ENCODE peak calls at places on chromosomes 4 and X, in seven cellular contexts. Q is spleen; V is CD4-positive, alpha-beta T cell; D is OCI-LY7; H is GM12865; Z is A549; M is nephron progenitor cell. G is an unnamed sample.

GRCh38 chr4:123649644-123650356 is 253.2 kb downstream of the SPRY1 start:
- DNase-seq in V (no peak), Z (peak), M (no peak), H (no peak), Q (no peak), D (no peak), G (no peak)

GRCh38 chr4:25867781-25868180 is 5.0 kb upstream of the SEL1L3 start:
- DNase-seq in H (no peak), Q (no peak), M (no peak), D (no peak), V (no peak), Z (no peak), G (no peak)

GRCh38 chr4:177064724-177065394 is 244.8 kb upstream of the NEIL3 start:
- DNase-seq in Z (peak), D (no peak), Q (no peak), V (no peak), H (no peak), M (no peak), G (no peak)

GRCh38 chr4:111174331-111174730 is 551.5 kb upstream of the PITX2 start:
- DNase-seq in M (no peak), Z (no peak), D (no peak), H (no peak), V (no peak), Q (no peak), G (no peak)

GRCh38 chr4:20326977-20327376 is 75.3 kb downstream of the SLIT2 start:
- DNase-seq in Z (no peak), Q (no peak), H (no peak), D (no peak), V (no peak), M (no peak), G (no peak)

GRCh38 chrX:10197597-10198210 is 40.9 kb downstream of the CLCN4 start:
- DNase-seq in V (no peak), H (no peak), Q (no peak), D (no peak), Z (no peak), M (no peak), G (no peak)

GRCh38 chrX:132908891-132909290 is 49.5 kb downstream of the HS6ST2 start:
- DNase-seq in M (no peak), Z (no peak), V (no peak), D (no peak), Q (no peak), H (no peak), G (no peak)

GRCh38 chrX:85244411-85245210 is 820 bp downstream of the ZNF711 start:
- DNase-seq in H (no peak), Z (peak), M (peak), D (peak), Q (peak), V (no peak), G (peak)

GRCh38 chrX:41720125-41720780 is 3.7 kb upstream of the GPR82 start:
- DNase-seq in Q (peak), H (peak), D (peak), V (peak), M (no peak), Z (no peak), G (peak)

GRCh38 chr4:26746742-26747351 is 113.8 kb upstream of the STIM2 start:
- DNase-seq in Z (no peak), H (peak), Q (no peak), V (no peak), D (no peak), M (no peak), G (peak)

GRCh38 chr4:71009796-71010588 is 16.5 kb downstream of the DCK start:
- DNase-seq in D (peak), M (no peak), Z (peak), H (peak), V (no peak), Q (no peak), G (peak)

GRCh38 chr4:184039963-184040383 is 134.9 kb downstream of the STOX2 start:
- DNase-seq in H (no peak), M (peak), Q (no peak), V (no peak), D (no peak), Z (no peak), G (peak)

GRCh38 chr4:1783011-1783410 is 10.1 kb upstream of the FGFR3 start:
- DNase-seq in D (no peak), H (no peak), Q (no peak), Z (no peak), V (no peak), M (no peak), G (no peak)

GRCh38 chrX:15310117-15310516 is 5.3 kb downstream of the ASB11 start:
- DNase-seq in Q (no peak), H (no peak), D (no peak), M (no peak), V (no peak), Z (peak), G (no peak)

GRCh38 chr4:188329526-188329925 is 190.3 kb downstream of the TRIML1 start:
- DNase-seq in D (no peak), M (no peak), Z (no peak), Q (no peak), V (no peak), H (no peak), G (no peak)

GRCh38 chr4:164824581-164824980 is 52.4 kb upstream of the APELA start:
- DNase-seq in M (no peak), Q (no peak), Z (no peak), D (no peak), V (no peak), H (no peak), G (no peak)

GRCh38 chr4:112069110-112069509 is 76.1 kb upstream of the FAM241A start:
- DNase-seq in M (no peak), V (no peak), H (no peak), Q (no peak), D (no peak), Z (no peak), G (no peak)

GRCh38 chrX:107676559-107677378 is 48.5 kb downstream of the PRPS1 start:
- DNase-seq in V (peak), Q (peak), Z (peak), M (peak), D (peak), H (no peak), G (no peak)

GRCh38 chr4:7158991-7159390 is 33.3 kb upstream of the SORCS2 start:
- DNase-seq in Z (no peak), Q (peak), D (no peak), V (no peak), H (no peak), M (no peak), G (no peak)

GRCh38 chr4:80321341-80321740 is 14.2 kb upstream of the CFAP299 start:
- DNase-seq in V (no peak), M (no peak), H (no peak), Z (no peak), D (no peak), Q (peak), G (no peak)

GRCh38 chr4:163137581-163137980 is 29.1 kb downstream of the NAF1 start:
- DNase-seq in D (no peak), Q (no peak), V (no peak), M (no peak), Z (no peak), H (no peak), G (no peak)

GRCh38 chr4:78137538-78137937 is 80.4 kb downstream of the FRAS1 start:
- DNase-seq in Z (no peak), Q (no peak), D (no peak), H (no peak), V (no peak), M (no peak), G (no peak)

GRCh38 chrX:133965321-133965720 is 20.1 kb downstream of the GPC3 start:
- DNase-seq in Q (no peak), M (no peak), D (no peak), V (no peak), H (no peak), Z (no peak), G (no peak)

GRCh38 chr4:37615059-37615719 is 71.0 kb downstream of the RELL1 start:
- DNase-seq in H (no peak), D (no peak), Q (no peak), V (no peak), M (no peak), Z (no peak), G (no peak)

GRCh38 chr4:7867191-7867590 is 72.5 kb downstream of the AFAP1 start:
- DNase-seq in D (no peak), M (no peak), Q (no peak), H (no peak), Z (no peak), V (no peak), G (no peak)

GRCh38 chr4:108574402-108574801 is 46.0 kb upstream of the RPL34 start:
- DNase-seq in Q (no peak), D (no peak), Z (no peak), H (no peak), M (no peak), V (no peak), G (no peak)

GRCh38 chr4:75634951-75635350 is 4.6 kb upstream of the CDKL2 start:
- DNase-seq in Q (no peak), D (no peak), Z (no peak), H (no peak), M (no peak), V (no peak), G (no peak)

GRCh38 chrX:1393871-1394615 is 2.1 kb upstream of the SLC25A6 start:
- DNase-seq in D (no peak), V (no peak), Z (no peak), H (no peak), M (no peak), Q (peak), G (no peak)

GRCh38 chr4:1060646-1061371 is 49.4 kb downstream of the FGFRL1 start:
- DNase-seq in Q (no peak), V (no peak), D (no peak), H (no peak), Z (no peak), M (no peak), G (no peak)

GRCh38 chrX:40550069-40550468 is 30.7 kb upstream of the ATP6AP2 start:
- DNase-seq in M (no peak), D (no peak), Z (no peak), H (no peak), V (no peak), Q (no peak), G (no peak)

GRCh38 chr4:47842985-47843384 is 5.1 kb upstream of the CORIN start:
- DNase-seq in V (no peak), Z (no peak), Q (no peak), M (no peak), D (no peak), H (no peak), G (no peak)

GRCh38 chr4:182975806-182976205 is 58.6 kb upstream of the DCTD start:
- DNase-seq in V (no peak), M (no peak), D (no peak), Z (peak), Q (no peak), H (peak), G (no peak)

GRCh38 chr4:81221303-81222081 is 6.5 kb upstream of the PRKG2 start:
- DNase-seq in Z (no peak), Q (no peak), V (no peak), D (no peak), M (no peak), H (no peak), G (no peak)

GRCh38 chr4:6900181-6900812 is 9.3 kb upstream of the TBC1D14 start:
- DNase-seq in D (no peak), M (no peak), V (no peak), H (no peak), Z (no peak), Q (peak), G (no peak)

GRCh38 chrX:67734111-67734753 is 190.4 kb downstream of the AR start:
- DNase-seq in Z (no peak), Q (no peak), V (no peak), D (peak), M (no peak), H (peak), G (no peak)

GRCh38 chrX:19807414-19807813 is 80.0 kb downstream of the SH3KBP1 start:
- DNase-seq in H (peak), M (no peak), Q (no peak), D (no peak), V (no peak), Z (no peak), G (no peak)
- TF ChIP-seq CTCF in H (no peak), M (no peak), Q (no peak), D (no peak), V (no peak), Z (no peak), G (no peak)

DNA sequence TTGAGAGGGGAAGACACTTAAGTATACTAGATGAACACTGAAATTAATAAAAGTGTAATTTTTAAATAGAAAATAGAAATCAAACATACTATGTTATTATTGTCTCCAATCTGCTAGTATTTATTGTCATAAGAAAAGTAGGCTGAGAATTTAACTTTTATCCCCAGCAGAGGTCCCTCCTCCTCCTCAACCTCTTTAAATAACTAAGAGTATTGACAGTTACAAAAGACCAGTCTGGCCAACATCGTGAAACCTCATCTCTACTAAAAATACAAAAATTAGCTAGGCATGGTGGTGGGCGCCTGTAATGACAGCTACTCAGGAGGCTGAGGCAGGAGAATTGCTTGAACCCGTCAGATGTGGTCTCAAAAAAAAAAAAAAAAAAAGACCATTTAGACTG is 4.1 kb downstream of the SLC30A9 start:
- DNase-seq in D (no peak), Q (no peak), Z (no peak), H (no peak), M (no peak), V (no peak), G (no peak)
- TF ChIP-seq CTCF in D (peak), Q (no peak), Z (no peak), H (no peak), M (no peak), V (no peak), G (no peak)

DNA sequence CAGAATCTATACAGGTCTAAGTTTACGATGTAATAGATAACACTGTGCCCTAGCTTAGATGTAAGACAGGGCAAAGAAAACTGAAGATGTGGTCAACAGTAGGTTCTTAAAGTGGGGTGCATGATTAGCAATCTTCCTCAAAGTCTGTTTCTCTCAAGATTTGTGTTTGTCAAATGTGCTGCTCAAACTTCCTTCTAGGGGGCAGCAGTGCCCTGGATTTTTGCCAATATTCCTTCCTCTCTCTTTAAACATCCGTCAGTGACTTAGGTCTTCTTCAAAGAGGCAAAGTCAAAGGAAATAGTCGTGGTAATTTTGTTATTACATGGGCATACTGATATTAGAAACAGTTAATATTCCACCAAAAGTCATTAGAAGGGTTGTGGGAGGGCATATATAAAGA is 4.2 kb upstream of the PDHA2 start:
- DNase-seq in D (peak), M (peak), H (peak), Z (peak), Q (no peak), V (no peak), G (no peak)
- TF ChIP-seq CTCF in D (peak), M (peak), H (peak), Z (no peak), Q (no peak), V (no peak), G (no peak)

GRCh38 chr4:147862043-147862692 is 130.3 kb downstream of the ARHGAP10 start:
- DNase-seq in M (no peak), H (no peak), D (no peak), Z (no peak), V (no peak), Q (no peak), G (no peak)

GRCh38 chr4:147863808-147864472 is 132.1 kb downstream of the ARHGAP10 start:
- DNase-seq in V (no peak), D (no peak), H (no peak), Q (no peak), M (no peak), Z (no peak), G (no peak)

GRCh38 chr4:147864591-147864990 is 132.7 kb downstream of the ARHGAP10 start:
- DNase-seq in V (no peak), Z (no peak), H (no peak), M (no peak), Q (no peak), D (no peak), G (no peak)

GRCh38 chr4:147860960-147861359 is 129.1 kb downstream of the ARHGAP10 start:
- DNase-seq in V (no peak), D (no peak), M (no peak), H (no peak), Q (no peak), Z (no peak), G (no peak)

GRCh38 chr4:147863111-147863747 is 131.3 kb downstream of the ARHGAP10 start:
- DNase-seq in H (peak), Q (no peak), M (no peak), V (no peak), Z (no peak), D (no peak), G (no peak)
- TF ChIP-seq CTCF in H (peak), Q (no peak), M (no peak), V (no peak), Z (no peak), D (no peak), G (no peak)

DNA sequence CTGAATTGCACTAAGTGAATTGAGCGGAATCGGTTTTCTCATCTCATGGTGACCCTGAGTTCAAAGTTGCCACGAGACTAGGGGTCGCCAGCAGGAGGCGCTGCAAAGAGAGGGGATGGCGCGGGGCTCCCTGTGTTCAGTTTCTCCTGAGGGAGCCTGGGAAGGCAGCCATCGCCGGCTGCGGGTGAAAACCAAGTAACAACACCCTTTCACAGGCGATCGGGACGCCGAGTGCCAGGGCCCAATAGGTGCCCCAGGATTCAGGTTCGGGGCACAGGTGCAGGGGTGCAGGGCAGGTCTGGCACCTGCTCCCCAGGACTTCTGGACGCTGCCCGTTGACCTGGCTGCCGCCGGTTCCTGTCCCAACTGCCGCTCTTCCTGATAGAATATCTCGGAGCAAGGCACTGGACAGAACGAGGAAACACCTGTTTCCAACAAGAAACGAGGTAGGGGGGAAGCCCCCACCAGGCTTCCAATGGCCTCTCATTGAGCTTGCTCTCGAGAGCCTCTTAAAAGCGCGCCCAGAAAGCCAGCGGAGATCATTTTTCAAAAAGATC is 1.1 kb upstream of the FGF16 start:
- DNase-seq in Z (no peak), M (peak), H (no peak), D (no peak), V (no peak), Q (no peak), G (peak)
- TF ChIP-seq CTCF in Z (no peak), M (peak), H (peak), D (peak), V (no peak), Q (peak), G (no peak)

GRCh38 chrX:138481649-138482048 is 229.9 kb downstream of the FGF13 start:
- DNase-seq in Z (no peak), Q (no peak), V (no peak), H (no peak), M (no peak), D (no peak), G (no peak)

GRCh38 chrX:138484451-138484850 is 227.1 kb downstream of the FGF13 start:
- DNase-seq in V (no peak), D (no peak), Z (no peak), H (no peak), M (no peak), Q (no peak), G (no peak)

GRCh38 chrX:138487866-138488265 is 223.7 kb downstream of the FGF13 start:
- DNase-seq in V (no peak), D (no peak), H (no peak), Z (no peak), Q (no peak), M (no peak), G (no peak)

GRCh38 chrX:138485767-138486166 is 225.8 kb downstream of the FGF13 start:
- DNase-seq in Q (no peak), V (no peak), Z (no peak), D (no peak), M (no peak), H (no peak), G (no peak)

DNA sequence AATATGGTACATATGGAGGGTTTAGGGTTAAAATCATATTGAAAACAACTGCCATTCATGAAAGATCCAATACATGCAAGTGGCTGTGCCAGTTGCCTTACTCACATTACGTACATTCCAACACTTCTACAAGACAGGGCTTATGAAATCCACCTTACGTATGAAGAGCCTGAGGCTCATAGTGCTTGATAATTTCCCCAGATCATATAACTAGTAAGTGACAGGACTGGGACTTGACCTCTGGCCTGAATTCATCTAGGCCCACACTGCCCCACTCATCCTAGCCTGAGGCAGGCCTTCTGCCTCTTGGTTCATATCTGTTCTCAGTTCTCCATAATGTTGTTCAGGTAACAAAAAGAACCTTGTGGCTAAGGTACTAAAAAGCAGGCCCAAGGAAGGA is 226.3 kb downstream of the FGF13 start:
- DNase-seq in Z (no peak), V (no peak), M (no peak), H (no peak), Q (no peak), D (no peak), G (no peak)
- TF ChIP-seq CTCF in Z (no peak), V (no peak), M (no peak), H (no peak), Q (no peak), D (no peak), G (no peak)